ENCODE peak calls at places on chromosomes 16 and 17, in eight cellular contexts. One of them, this sample, is unnamed.

GRCh38 chr17:41464173-41464572 is 3.0 kb downstream of the KRT32 start:
- DNase-seq in K562: no peak
- DNase-seq in endodermal cell: no peak
- DNase-seq in GM12878: no peak
- DNase-seq in H9: no peak
- DNase-seq in IMR-90: no peak
- DNase-seq in SK-N-SH: no peak
- DNase-seq in colonic mucosa: no peak
- DNase-seq in this sample: no peak

GRCh38 chr16:12513791-12514175 is 289.9 kb downstream of the CPPED1 start:
- DNase-seq in GM12878: no peak
- DNase-seq in H9: no peak
- DNase-seq in IMR-90: no peak
- DNase-seq in colonic mucosa: no peak
- DNase-seq in endodermal cell: no peak
- DNase-seq in K562: no peak
- DNase-seq in SK-N-SH: no peak
- DNase-seq in this sample: no peak

GRCh38 chr17:36088559-36089376 is 1.2 kb downstream of the CCL3 start:
- DNase-seq in SK-N-SH: no peak
- DNase-seq in K562: no peak
- DNase-seq in endodermal cell: peak
- DNase-seq in IMR-90: no peak
- DNase-seq in H9: no peak
- DNase-seq in colonic mucosa: no peak
- DNase-seq in GM12878: no peak
- DNase-seq in this sample: no peak

GRCh38 chr16:89749637-89750036 is 28.3 kb downstream of the ZNF276 start:
- DNase-seq in GM12878: no peak
- DNase-seq in colonic mucosa: peak
- DNase-seq in SK-N-SH: no peak
- DNase-seq in K562: no peak
- DNase-seq in IMR-90: no peak
- DNase-seq in endodermal cell: no peak
- DNase-seq in H9: no peak
- DNase-seq in this sample: no peak

GRCh38 chr17:59859444-59860025 is 33.2 kb downstream of the TUBD1 start:
- DNase-seq in SK-N-SH: no peak
- DNase-seq in colonic mucosa: no peak
- DNase-seq in GM12878: no peak
- DNase-seq in H9: no peak
- DNase-seq in IMR-90: peak
- DNase-seq in endodermal cell: no peak
- DNase-seq in K562: no peak
- DNase-seq in this sample: no peak

GRCh38 chr17:82226809-82227628 is 1.8 kb upstream of the SLC16A3 start:
- DNase-seq in endodermal cell: no peak
- DNase-seq in IMR-90: no peak
- DNase-seq in GM12878: no peak
- DNase-seq in SK-N-SH: no peak
- DNase-seq in K562: no peak
- DNase-seq in H9: no peak
- DNase-seq in colonic mucosa: no peak
- DNase-seq in this sample: no peak

GRCh38 chr16:2784536-2785100 is 2.7 kb downstream of the PRSS33 start:
- DNase-seq in GM12878: no peak
- DNase-seq in endodermal cell: peak
- DNase-seq in SK-N-SH: no peak
- DNase-seq in colonic mucosa: no peak
- DNase-seq in K562: no peak
- DNase-seq in IMR-90: no peak
- DNase-seq in H9: peak
- DNase-seq in this sample: no peak

GRCh38 chr17:80259642-80260535 is 763 bp upstream of the RNF213 start:
- DNase-seq in GM12878: no peak
- DNase-seq in colonic mucosa: peak
- DNase-seq in IMR-90: peak
- DNase-seq in K562: peak
- DNase-seq in SK-N-SH: peak
- DNase-seq in H9: peak
- DNase-seq in endodermal cell: peak
- DNase-seq in this sample: no peak

GRCh38 chr16:88713568-88714419 is 7.5 kb downstream of the CTU2 start:
- DNase-seq in K562: peak
- DNase-seq in IMR-90: peak
- DNase-seq in GM12878: no peak
- DNase-seq in H9: no peak
- DNase-seq in SK-N-SH: no peak
- DNase-seq in endodermal cell: no peak
- DNase-seq in colonic mucosa: no peak
- DNase-seq in this sample: no peak

GRCh38 chr17:80430446-80431245 is 15.7 kb downstream of the ENDOV start:
- DNase-seq in IMR-90: no peak
- DNase-seq in H9: no peak
- DNase-seq in K562: no peak
- DNase-seq in GM12878: no peak
- DNase-seq in colonic mucosa: no peak
- DNase-seq in endodermal cell: no peak
- DNase-seq in SK-N-SH: no peak
- DNase-seq in this sample: no peak

GRCh38 chr16:73743665-73744496 is 552.7 kb upstream of the PSMD7 start:
- DNase-seq in H9: peak
- DNase-seq in colonic mucosa: peak
- DNase-seq in GM12878: no peak
- DNase-seq in endodermal cell: peak
- DNase-seq in SK-N-SH: peak
- DNase-seq in IMR-90: no peak
- DNase-seq in K562: no peak
- DNase-seq in this sample: no peak

GRCh38 chr17:67377727-67378443 is 804 bp downstream of the PITPNC1 start:
- DNase-seq in endodermal cell: peak
- DNase-seq in GM12878: no peak
- DNase-seq in IMR-90: peak
- DNase-seq in SK-N-SH: peak
- DNase-seq in colonic mucosa: peak
- DNase-seq in H9: peak
- DNase-seq in K562: peak
- DNase-seq in this sample: no peak

GRCh38 chr16:70453117-70453890 is 1.1 kb upstream of the FCSK start:
- DNase-seq in K562: peak
- DNase-seq in H9: no peak
- DNase-seq in endodermal cell: no peak
- DNase-seq in colonic mucosa: no peak
- DNase-seq in IMR-90: no peak
- DNase-seq in GM12878: no peak
- DNase-seq in SK-N-SH: no peak
- DNase-seq in this sample: no peak

GRCh38 chr17:58728831-58729230 is 26.8 kb upstream of the PPM1E start:
- DNase-seq in GM12878: no peak
- DNase-seq in H9: no peak
- DNase-seq in endodermal cell: no peak
- DNase-seq in SK-N-SH: no peak
- DNase-seq in K562: no peak
- DNase-seq in colonic mucosa: no peak
- DNase-seq in IMR-90: peak
- DNase-seq in this sample: no peak

GRCh38 chr17:75757086-75757681 is 7.8 kb downstream of the GALK1 start:
- DNase-seq in endodermal cell: no peak
- DNase-seq in SK-N-SH: peak
- DNase-seq in IMR-90: no peak
- DNase-seq in K562: no peak
- DNase-seq in H9: no peak
- DNase-seq in GM12878: no peak
- DNase-seq in colonic mucosa: peak
- DNase-seq in this sample: no peak

GRCh38 chr16:27444470-27444869 is 42.5 kb downstream of the IL21R start:
- DNase-seq in SK-N-SH: no peak
- DNase-seq in K562: no peak
- DNase-seq in H9: no peak
- DNase-seq in endodermal cell: peak
- DNase-seq in GM12878: no peak
- DNase-seq in IMR-90: no peak
- DNase-seq in colonic mucosa: no peak
- DNase-seq in this sample: no peak

GRCh38 chr16:59168715-59169114 is 434.6 kb upstream of the GOT2 start:
- DNase-seq in GM12878: no peak
- DNase-seq in colonic mucosa: no peak
- DNase-seq in H9: no peak
- DNase-seq in endodermal cell: no peak
- DNase-seq in SK-N-SH: no peak
- DNase-seq in K562: no peak
- DNase-seq in IMR-90: no peak
- DNase-seq in this sample: no peak

GRCh38 chr16:71364306-71364705 is 5.8 kb downstream of the CALB2 start:
- DNase-seq in GM12878: no peak
- DNase-seq in SK-N-SH: no peak
- DNase-seq in K562: no peak
- DNase-seq in endodermal cell: peak
- DNase-seq in colonic mucosa: no peak
- DNase-seq in IMR-90: no peak
- DNase-seq in H9: no peak
- DNase-seq in this sample: no peak

GRCh38 chr16:30429418-30429677 is 482 bp downstream of the DCTPP1 start:
- DNase-seq in K562: no peak
- DNase-seq in IMR-90: no peak
- DNase-seq in colonic mucosa: no peak
- DNase-seq in SK-N-SH: no peak
- DNase-seq in H9: no peak
- DNase-seq in endodermal cell: peak
- DNase-seq in GM12878: no peak
- DNase-seq in this sample: no peak

GRCh38 chr16:73036074-73036826 is 11.7 kb downstream of the ZFHX3 start:
- DNase-seq in colonic mucosa: no peak
- DNase-seq in GM12878: peak
- DNase-seq in endodermal cell: peak
- DNase-seq in H9: peak
- DNase-seq in IMR-90: no peak
- DNase-seq in SK-N-SH: no peak
- DNase-seq in K562: no peak
- DNase-seq in this sample: no peak

GRCh38 chr17:8044819-8045810 is 6.3 kb downstream of the ALOX15B start:
- DNase-seq in K562: no peak
- DNase-seq in H9: no peak
- DNase-seq in IMR-90: no peak
- DNase-seq in GM12878: no peak
- DNase-seq in SK-N-SH: no peak
- DNase-seq in colonic mucosa: no peak
- DNase-seq in endodermal cell: no peak
- DNase-seq in this sample: no peak

GRCh38 chr17:27520571-27521185 is 64.4 kb downstream of the KSR1 start:
- DNase-seq in colonic mucosa: no peak
- DNase-seq in H9: no peak
- DNase-seq in K562: no peak
- DNase-seq in SK-N-SH: no peak
- DNase-seq in endodermal cell: peak
- DNase-seq in IMR-90: no peak
- DNase-seq in GM12878: no peak
- DNase-seq in this sample: no peak
- H3K27ac ChIP-seq in colonic mucosa: no peak
- H3K27ac ChIP-seq in H9: no peak
- H3K27ac ChIP-seq in K562: no peak
- H3K27ac ChIP-seq in SK-N-SH: no peak
- H3K27ac ChIP-seq in endodermal cell: peak
- H3K27ac ChIP-seq in IMR-90: no peak
- H3K27ac ChIP-seq in GM12878: peak
- H3K27ac ChIP-seq in this sample: peak

GRCh38 chr16:50267651-50268050 is 1.3 kb downstream of the ADCY7 start:
- DNase-seq in colonic mucosa: peak
- DNase-seq in GM12878: no peak
- DNase-seq in K562: no peak
- DNase-seq in H9: no peak
- DNase-seq in IMR-90: no peak
- DNase-seq in endodermal cell: peak
- DNase-seq in SK-N-SH: no peak
- DNase-seq in this sample: no peak
- H3K9ac ChIP-seq in colonic mucosa: peak
- H3K9ac ChIP-seq in GM12878: peak
- H3K9ac ChIP-seq in K562: peak
- H3K9ac ChIP-seq in H9: no peak
- H3K9ac ChIP-seq in IMR-90: no peak
- H3K9ac ChIP-seq in endodermal cell: no peak
- H3K9ac ChIP-seq in SK-N-SH: no peak
- H3K9ac ChIP-seq in this sample: no peak

DNA sequence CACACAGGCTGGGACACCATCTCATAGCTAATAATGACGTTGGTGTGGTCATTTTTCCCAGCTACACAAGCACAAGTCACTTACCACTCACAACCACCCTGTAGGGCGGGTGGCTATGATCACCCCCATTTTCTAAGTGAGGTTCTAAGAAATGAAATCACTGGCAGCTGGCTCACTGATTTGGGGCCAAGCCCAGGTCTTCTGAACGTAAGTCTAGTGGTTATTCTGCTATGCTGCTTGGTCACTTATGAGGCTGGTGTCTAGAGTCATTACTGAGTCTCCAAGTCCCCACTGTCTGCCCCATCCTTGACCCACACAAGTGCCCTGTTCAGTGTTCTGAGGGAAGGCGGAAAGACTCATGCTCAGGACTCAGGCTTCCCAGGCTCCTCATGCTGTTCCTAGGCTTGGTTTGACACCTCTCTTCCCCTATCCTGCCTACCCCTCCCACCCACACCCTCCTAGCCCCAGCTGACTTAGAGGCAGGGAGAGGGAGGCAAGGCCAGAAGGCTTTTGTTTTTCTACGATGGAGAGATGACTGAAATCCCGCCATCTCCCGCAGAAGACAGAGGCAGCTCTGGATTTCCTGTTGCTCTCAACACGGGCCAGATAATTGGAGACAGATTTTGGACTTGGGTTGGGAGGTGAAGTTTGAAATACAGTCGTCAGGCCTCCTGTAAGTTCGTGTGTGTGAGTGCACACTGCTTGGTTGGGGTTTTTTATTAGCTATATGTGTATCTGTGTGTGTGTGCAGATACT is 32.2 kb downstream of the FZD2 start:
- DNase-seq in endodermal cell: no peak
- DNase-seq in SK-N-SH: peak
- DNase-seq in IMR-90: peak
- DNase-seq in GM12878: no peak
- DNase-seq in colonic mucosa: no peak
- DNase-seq in H9: no peak
- DNase-seq in K562: no peak
- DNase-seq in this sample: no peak
- H3K27ac ChIP-seq in endodermal cell: no peak
- H3K27ac ChIP-seq in SK-N-SH: peak
- H3K27ac ChIP-seq in IMR-90: no peak
- H3K27ac ChIP-seq in GM12878: no peak
- H3K27ac ChIP-seq in colonic mucosa: no peak
- H3K27ac ChIP-seq in H9: no peak
- H3K27ac ChIP-seq in K562: no peak
- H3K27ac ChIP-seq in this sample: no peak

DNA sequence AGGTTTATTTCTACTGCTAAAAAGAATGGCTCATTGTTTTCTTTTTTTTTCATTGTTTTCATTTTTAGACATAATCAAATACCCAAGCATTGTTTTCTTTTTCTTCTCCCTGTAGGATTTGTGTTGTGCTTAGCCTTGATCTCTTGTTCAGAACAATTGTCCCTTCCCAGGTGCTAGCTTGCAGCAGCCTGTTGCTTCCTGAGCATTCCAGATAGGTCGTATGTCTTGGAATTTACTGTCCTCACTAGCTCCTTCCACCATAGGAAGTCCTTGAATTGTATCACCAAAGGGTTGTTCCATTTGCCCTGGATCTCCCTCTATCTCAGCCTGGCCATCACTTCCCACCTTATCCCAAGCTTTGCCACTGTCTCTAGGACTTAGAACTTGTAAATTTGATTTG is 10.0 kb upstream of the VPS4A start:
- DNase-seq in endodermal cell: no peak
- DNase-seq in IMR-90: no peak
- DNase-seq in GM12878: no peak
- DNase-seq in K562: no peak
- DNase-seq in SK-N-SH: no peak
- DNase-seq in colonic mucosa: no peak
- DNase-seq in H9: no peak
- DNase-seq in this sample: no peak
- H3K9ac ChIP-seq in endodermal cell: no peak
- H3K9ac ChIP-seq in IMR-90: no peak
- H3K9ac ChIP-seq in GM12878: no peak
- H3K9ac ChIP-seq in K562: no peak
- H3K9ac ChIP-seq in SK-N-SH: no peak
- H3K9ac ChIP-seq in colonic mucosa: no peak
- H3K9ac ChIP-seq in H9: no peak
- H3K9ac ChIP-seq in this sample: no peak